ENCODE peak calls at places on chromosomes 7 and 10, in seven cellular contexts. H is MM.1S; L is AG04450; G is fibroblast of lung; Z is fibroblast of villous mesenchyme; I is dorsolateral prefrontal cortex; E is activated CD4-positive, CD25-positive, alpha-beta regulatory T cell treated with anti-CD3 and anti-CD28 coated beads, Interleukin-2, amount 50 U/mL, for 72 hours. Y is an unnamed sample.

GRCh38 chr7:3821473-3821872 is 520.4 kb downstream of the SDK1 start:
- DNase-seq in H (no peak), L (no peak), G (no peak), Z (no peak), I (no peak), E (no peak), Y (no peak)

GRCh38 chr7:18495412-18496335 is at the start of gene HDAC9:
- DNase-seq in H (peak; percentile 86), L (no peak), G (peak; percentile 77), Z (no peak), I (peak; percentile 60), E (no peak), Y (peak; percentile 46)

GRCh38 chr7:99123571-99124033 is 20.3 kb downstream of the SMURF1 start:
- DNase-seq in H (no peak), L (no peak), G (no peak), Z (peak; percentile 51), I (no peak), E (no peak), Y (peak; percentile 68)

GRCh38 chr10:118775478-118775877 is 20.7 kb upstream of the CACUL1 start:
- DNase-seq in H (no peak), L (no peak), G (no peak), Z (peak; percentile 20), I (no peak), E (no peak), Y (no peak)

GRCh38 chr10:91713471-91714072 is 80.7 kb upstream of the PPP1R3C start:
- DNase-seq in H (no peak), L (no peak), G (no peak), Z (no peak), I (no peak), E (no peak), Y (no peak)

GRCh38 chr7:25068814-25069213 is 56.2 kb downstream of the CYCS start:
- DNase-seq in H (no peak), L (no peak), G (peak; percentile 15), Z (no peak), I (no peak), E (no peak), Y (no peak)

GRCh38 chr7:1293950-1294728 is 61.5 kb downstream of the UNCX start:
- DNase-seq in H (no peak), L (no peak), G (no peak), Z (no peak), I (no peak), E (no peak), Y (no peak)

GRCh38 chr7:151626422-151627115 is 106.9 kb upstream of the RHEB start:
- DNase-seq in H (peak; percentile 23), L (no peak), G (peak; percentile 29), Z (peak; percentile 29), I (no peak), E (no peak), Y (peak; percentile 70)

GRCh38 chr10:59362991-59363390 is 642 bp upstream of the FAM13C start:
- DNase-seq in H (no peak), L (no peak), G (peak; percentile 63), Z (no peak), I (peak; percentile 65), E (no peak), Y (peak; percentile 57)

GRCh38 chr7:105978035-105978434 is 15.0 kb downstream of the CDHR3 start:
- DNase-seq in H (no peak), L (no peak), G (no peak), Z (no peak), I (no peak), E (no peak), Y (no peak)

GRCh38 chr10:102627141-102627445 is 17.2 kb upstream of the TRIM8 start:
- DNase-seq in H (no peak), L (no peak), G (no peak), Z (no peak), I (no peak), E (no peak), Y (no peak)

GRCh38 chr10:128505346-128505745 is 379.1 kb upstream of the MKI67 start:
- DNase-seq in H (no peak), L (no peak), G (no peak), Z (no peak), I (no peak), E (no peak), Y (no peak)

GRCh38 chr7:23811540-23811939 is 101.5 kb downstream of the STK31 start:
- DNase-seq in H (peak; percentile 9), L (no peak), G (peak; percentile 0), Z (no peak), I (no peak), E (no peak), Y (no peak)

GRCh38 chr10:104323721-104324686 is 14.3 kb downstream of the ITPRIP start:
- DNase-seq in H (no peak), L (no peak), G (no peak), Z (no peak), I (no peak), E (no peak), Y (no peak)

GRCh38 chr10:117134084-117135025 is 3.7 kb downstream of the VAX1 start:
- DNase-seq in H (no peak), L (no peak), G (no peak), Z (no peak), I (no peak), E (no peak), Y (no peak)

GRCh38 chr7:139588632-139589031 is 65.1 kb downstream of the CLEC2L start:
- DNase-seq in H (no peak), L (peak; percentile 72), G (peak; percentile 59), Z (peak; percentile 91), I (peak; percentile 41), E (no peak), Y (peak; percentile 32)

GRCh38 chr7:77693830-77694583 is 2.3 kb upstream of the RSBN1L start:
- DNase-seq in H (no peak), L (no peak), G (no peak), Z (no peak), I (no peak), E (no peak), Y (no peak)

GRCh38 chr10:14971867-14972448 is 12.8 kb downstream of the MEIG1 start:
- DNase-seq in H (peak; percentile 46), L (no peak), G (no peak), Z (peak; percentile 34), I (no peak), E (peak; percentile 45), Y (peak; percentile 42)

GRCh38 chr7:110050831-110051230 is 1040.1 kb upstream of the LRRN3 start:
- DNase-seq in H (no peak), L (no peak), G (no peak), Z (no peak), I (no peak), E (no peak), Y (no peak)

GRCh38 chr7:135618510-135618909 is 43.8 kb upstream of the STMP1 start:
- DNase-seq in H (no peak), L (no peak), G (no peak), Z (no peak), I (no peak), E (no peak), Y (no peak)

GRCh38 chr10:70749756-70750155 is 35.4 kb downstream of the TBATA start:
- DNase-seq in H (no peak), L (no peak), G (no peak), Z (no peak), I (no peak), E (no peak), Y (no peak)

GRCh38 chr10:77125231-77125630 is 512.4 kb downstream of the KCNMA1 start:
- DNase-seq in H (no peak), L (no peak), G (no peak), Z (no peak), I (no peak), E (no peak), Y (no peak)

GRCh38 chr10:35876248-35876647 is 234.2 kb upstream of the FZD8 start:
- DNase-seq in H (no peak), L (no peak), G (peak; percentile 69), Z (peak; percentile 86), I (no peak), E (no peak), Y (no peak)

GRCh38 chr7:135236727-135237126 is 3.1 kb downstream of the STRA8 start:
- DNase-seq in H (no peak), L (no peak), G (peak; percentile 39), Z (no peak), I (no peak), E (no peak), Y (no peak)

GRCh38 chr7:85600425-85600824 is 413.6 kb upstream of the SEMA3D start:
- DNase-seq in H (no peak), L (no peak), G (no peak), Z (peak; percentile 1), I (no peak), E (no peak), Y (no peak)

GRCh38 chr7:43929529-43930457 is 3.6 kb downstream of the UBE2D4 start:
- DNase-seq in H (no peak), L (no peak), G (no peak), Z (no peak), I (no peak), E (no peak), Y (no peak)